ENCODE peak calls at places on chromosomes 7 and 10, in six cellular contexts. One of them, this sample, is unnamed.

GRCh38 chr10:62638062-62638477 is 166.4 kb upstream of the ADO start:
- DNase-seq in astrocyte: peak
- DNase-seq in HepG2: no peak
- DNase-seq in PC-3: no peak
- DNase-seq in MM.1S: peak
- DNase-seq in GM23338: no peak
- DNase-seq in this sample: peak

GRCh38 chr7:34939175-34939574 is 98.1 kb downstream of the DPY19L1 start:
- DNase-seq in astrocyte: peak
- DNase-seq in HepG2: peak
- DNase-seq in PC-3: peak
- DNase-seq in MM.1S: no peak
- DNase-seq in GM23338: peak
- DNase-seq in this sample: peak

GRCh38 chr10:89793649-89794254 is 92.4 kb downstream of the KIF20B start:
- DNase-seq in astrocyte: peak
- DNase-seq in HepG2: peak
- DNase-seq in PC-3: peak
- DNase-seq in MM.1S: peak
- DNase-seq in GM23338: peak
- DNase-seq in this sample: peak

GRCh38 chr7:145216876-145217275 is 381.0 kb upstream of the TPK1 start:
- DNase-seq in astrocyte: no peak
- DNase-seq in HepG2: no peak
- DNase-seq in PC-3: no peak
- DNase-seq in MM.1S: no peak
- DNase-seq in GM23338: no peak
- DNase-seq in this sample: peak

GRCh38 chr10:50496228-50496627 is 127.5 kb downstream of the SGMS1 start:
- DNase-seq in astrocyte: no peak
- DNase-seq in HepG2: no peak
- DNase-seq in PC-3: no peak
- DNase-seq in MM.1S: no peak
- DNase-seq in GM23338: no peak
- DNase-seq in this sample: no peak

GRCh38 chr7:105688617-105689016 is 107.3 kb upstream of the EFCAB10 start:
- DNase-seq in astrocyte: no peak
- DNase-seq in HepG2: no peak
- DNase-seq in PC-3: no peak
- DNase-seq in MM.1S: no peak
- DNase-seq in GM23338: no peak
- DNase-seq in this sample: no peak

GRCh38 chr7:3002631-3003030 is 41.0 kb downstream of the CARD11 start:
- DNase-seq in astrocyte: no peak
- DNase-seq in HepG2: no peak
- DNase-seq in PC-3: no peak
- DNase-seq in MM.1S: no peak
- DNase-seq in GM23338: no peak
- DNase-seq in this sample: no peak

GRCh38 chr10:12656518-12657142 is 307.3 kb downstream of the CAMK1D start:
- DNase-seq in astrocyte: peak
- DNase-seq in HepG2: peak
- DNase-seq in PC-3: peak
- DNase-seq in MM.1S: peak
- DNase-seq in GM23338: peak
- DNase-seq in this sample: peak

GRCh38 chr10:110354322-110354766 is 49.6 kb upstream of the SMNDC1 start:
- DNase-seq in astrocyte: peak
- DNase-seq in HepG2: peak
- DNase-seq in PC-3: peak
- DNase-seq in MM.1S: peak
- DNase-seq in GM23338: peak
- DNase-seq in this sample: peak

GRCh38 chr10:64726466-64726865 is 1205.3 kb downstream of the REEP3 start:
- DNase-seq in astrocyte: no peak
- DNase-seq in HepG2: no peak
- DNase-seq in PC-3: peak
- DNase-seq in MM.1S: no peak
- DNase-seq in GM23338: no peak
- DNase-seq in this sample: no peak

GRCh38 chr10:59181668-59182067 is 5.2 kb downstream of the PHYHIPL start:
- DNase-seq in astrocyte: peak
- DNase-seq in HepG2: peak
- DNase-seq in PC-3: peak
- DNase-seq in MM.1S: no peak
- DNase-seq in GM23338: peak
- DNase-seq in this sample: peak

GRCh38 chr10:13847201-13847631 is 260.5 kb downstream of the PRPF18 start:
- DNase-seq in astrocyte: no peak
- DNase-seq in HepG2: no peak
- DNase-seq in PC-3: no peak
- DNase-seq in MM.1S: no peak
- DNase-seq in GM23338: peak
- DNase-seq in this sample: no peak

GRCh38 chr7:150911590-150912267 is 59.4 kb downstream of the AOC1 start:
- DNase-seq in astrocyte: no peak
- DNase-seq in HepG2: no peak
- DNase-seq in PC-3: no peak
- DNase-seq in MM.1S: no peak
- DNase-seq in GM23338: no peak
- DNase-seq in this sample: no peak

GRCh38 chr10:113961261-113961938 is 82.3 kb upstream of the ADRB1 start:
- DNase-seq in astrocyte: no peak
- DNase-seq in HepG2: no peak
- DNase-seq in PC-3: no peak
- DNase-seq in MM.1S: peak
- DNase-seq in GM23338: no peak
- DNase-seq in this sample: no peak

GRCh38 chr7:38179719-38180333 is 1.8 kb downstream of the STARD3NL start:
- DNase-seq in astrocyte: no peak
- DNase-seq in HepG2: no peak
- DNase-seq in PC-3: no peak
- DNase-seq in MM.1S: no peak
- DNase-seq in GM23338: no peak
- DNase-seq in this sample: peak

GRCh38 chr7:157558516-157558874 is 221.7 kb downstream of the DNAJB6 start:
- DNase-seq in astrocyte: no peak
- DNase-seq in HepG2: no peak
- DNase-seq in PC-3: no peak
- DNase-seq in MM.1S: no peak
- DNase-seq in GM23338: no peak
- DNase-seq in this sample: no peak

GRCh38 chr10:44914891-44915290 is 3.8 kb downstream of the TMEM72 start:
- DNase-seq in astrocyte: no peak
- DNase-seq in HepG2: no peak
- DNase-seq in PC-3: no peak
- DNase-seq in MM.1S: no peak
- DNase-seq in GM23338: no peak
- DNase-seq in this sample: no peak

GRCh38 chr10:132224343-132225072 is 37.8 kb downstream of the DPYSL4 start:
- DNase-seq in astrocyte: no peak
- DNase-seq in HepG2: no peak
- DNase-seq in PC-3: no peak
- DNase-seq in MM.1S: no peak
- DNase-seq in GM23338: no peak
- DNase-seq in this sample: no peak

GRCh38 chr7:40475681-40475982 is 340.8 kb downstream of the SUGCT start:
- DNase-seq in astrocyte: no peak
- DNase-seq in HepG2: no peak
- DNase-seq in PC-3: no peak
- DNase-seq in MM.1S: no peak
- DNase-seq in GM23338: no peak
- DNase-seq in this sample: no peak
- TF ChIP-seq CTCF in astrocyte: no peak
- TF ChIP-seq CTCF in HepG2: no peak
- TF ChIP-seq CTCF in PC-3: no peak
- TF ChIP-seq CTCF in MM.1S: no peak
- TF ChIP-seq CTCF in GM23338: no peak
- TF ChIP-seq CTCF in this sample: no peak

GRCh38 chr7:20795881-20796280 is 9.2 kb upstream of the SP8 start:
- DNase-seq in astrocyte: no peak
- DNase-seq in HepG2: no peak
- DNase-seq in PC-3: no peak
- DNase-seq in MM.1S: no peak
- DNase-seq in GM23338: peak
- DNase-seq in this sample: no peak

GRCh38 chr7:20798694-20799121 is 12.0 kb upstream of the SP8 start:
- DNase-seq in astrocyte: no peak
- DNase-seq in HepG2: no peak
- DNase-seq in PC-3: no peak
- DNase-seq in MM.1S: peak
- DNase-seq in GM23338: peak
- DNase-seq in this sample: no peak

GRCh38 chr7:20798081-20798693 is 11.5 kb upstream of the SP8 start:
- DNase-seq in astrocyte: no peak
- DNase-seq in HepG2: no peak
- DNase-seq in PC-3: peak
- DNase-seq in MM.1S: peak
- DNase-seq in GM23338: peak
- DNase-seq in this sample: no peak

GRCh38 chr7:20796565-20796964 is 9.9 kb upstream of the SP8 start:
- DNase-seq in astrocyte: no peak
- DNase-seq in HepG2: no peak
- DNase-seq in PC-3: no peak
- DNase-seq in MM.1S: peak
- DNase-seq in GM23338: no peak
- DNase-seq in this sample: no peak

GRCh38 chr7:20797174-20798080 is 10.7 kb upstream of the SP8 start:
- DNase-seq in astrocyte: no peak
- DNase-seq in HepG2: no peak
- DNase-seq in PC-3: no peak
- DNase-seq in MM.1S: peak
- DNase-seq in GM23338: peak
- DNase-seq in this sample: no peak
- TF ChIP-seq EZH2 in astrocyte: peak
- TF ChIP-seq EZH2 in HepG2: peak
- TF ChIP-seq EZH2 in PC-3: peak
- TF ChIP-seq EZH2 in MM.1S: no peak
- TF ChIP-seq EZH2 in GM23338: peak
- TF ChIP-seq EZH2 in this sample: peak

GRCh38 chr10:123795846-123796590 is 95.6 kb downstream of the CPXM2 start:
- DNase-seq in astrocyte: no peak
- DNase-seq in HepG2: no peak
- DNase-seq in PC-3: no peak
- DNase-seq in MM.1S: no peak
- DNase-seq in GM23338: no peak
- DNase-seq in this sample: no peak
- TF ChIP-seq CTCF in astrocyte: no peak
- TF ChIP-seq CTCF in HepG2: no peak
- TF ChIP-seq CTCF in PC-3: no peak
- TF ChIP-seq CTCF in MM.1S: no peak
- TF ChIP-seq CTCF in GM23338: no peak
- TF ChIP-seq CTCF in this sample: no peak

GRCh38 chr7:155360495-155361362 is 63.1 kb downstream of the INSIG1 start:
- DNase-seq in astrocyte: no peak
- DNase-seq in HepG2: no peak
- DNase-seq in PC-3: no peak
- DNase-seq in MM.1S: peak
- DNase-seq in GM23338: no peak
- DNase-seq in this sample: no peak
- TF ChIP-seq EZH2 in astrocyte: no peak
- TF ChIP-seq EZH2 in HepG2: no peak
- TF ChIP-seq EZH2 in PC-3: no peak
- TF ChIP-seq EZH2 in MM.1S: no peak
- TF ChIP-seq EZH2 in GM23338: no peak
- TF ChIP-seq EZH2 in this sample: no peak

DNA sequence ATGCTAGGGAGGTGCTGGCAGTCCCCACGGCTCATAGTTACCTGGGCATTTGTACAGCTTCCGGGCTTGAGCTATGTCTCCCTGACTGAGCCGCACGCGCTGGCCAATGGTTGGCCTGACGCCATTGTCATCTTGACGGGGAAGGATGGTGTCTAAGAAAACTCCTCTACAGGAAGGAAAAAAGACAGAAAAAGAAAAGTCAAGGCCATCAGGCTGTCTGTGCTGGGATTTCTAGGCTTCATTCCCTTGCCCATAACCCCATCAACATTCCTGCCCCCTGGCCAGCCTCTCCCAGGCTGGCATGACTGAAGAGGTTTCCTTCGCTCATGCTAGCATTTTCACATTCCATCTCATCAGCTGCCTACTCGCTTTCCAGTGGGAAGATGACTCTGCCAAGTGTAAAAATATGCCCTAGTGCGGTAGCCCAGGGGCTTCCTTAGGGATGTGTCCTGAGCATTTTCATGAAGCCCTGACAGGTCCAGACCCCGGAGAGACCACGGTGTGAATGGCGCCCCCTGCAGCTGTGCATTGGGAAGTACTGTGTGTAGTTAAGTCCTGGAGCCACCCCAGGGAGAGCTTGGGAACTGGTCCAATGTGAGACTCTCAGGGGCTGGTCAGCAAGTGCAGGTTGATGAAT is 54.5 kb upstream of the OPALIN start:
- DNase-seq in astrocyte: no peak
- DNase-seq in HepG2: no peak
- DNase-seq in PC-3: no peak
- DNase-seq in MM.1S: no peak
- DNase-seq in GM23338: peak
- DNase-seq in this sample: no peak
- TF ChIP-seq CTCF in astrocyte: no peak
- TF ChIP-seq CTCF in HepG2: no peak
- TF ChIP-seq CTCF in PC-3: peak
- TF ChIP-seq CTCF in MM.1S: no peak
- TF ChIP-seq CTCF in GM23338: peak
- TF ChIP-seq CTCF in this sample: no peak

DNA sequence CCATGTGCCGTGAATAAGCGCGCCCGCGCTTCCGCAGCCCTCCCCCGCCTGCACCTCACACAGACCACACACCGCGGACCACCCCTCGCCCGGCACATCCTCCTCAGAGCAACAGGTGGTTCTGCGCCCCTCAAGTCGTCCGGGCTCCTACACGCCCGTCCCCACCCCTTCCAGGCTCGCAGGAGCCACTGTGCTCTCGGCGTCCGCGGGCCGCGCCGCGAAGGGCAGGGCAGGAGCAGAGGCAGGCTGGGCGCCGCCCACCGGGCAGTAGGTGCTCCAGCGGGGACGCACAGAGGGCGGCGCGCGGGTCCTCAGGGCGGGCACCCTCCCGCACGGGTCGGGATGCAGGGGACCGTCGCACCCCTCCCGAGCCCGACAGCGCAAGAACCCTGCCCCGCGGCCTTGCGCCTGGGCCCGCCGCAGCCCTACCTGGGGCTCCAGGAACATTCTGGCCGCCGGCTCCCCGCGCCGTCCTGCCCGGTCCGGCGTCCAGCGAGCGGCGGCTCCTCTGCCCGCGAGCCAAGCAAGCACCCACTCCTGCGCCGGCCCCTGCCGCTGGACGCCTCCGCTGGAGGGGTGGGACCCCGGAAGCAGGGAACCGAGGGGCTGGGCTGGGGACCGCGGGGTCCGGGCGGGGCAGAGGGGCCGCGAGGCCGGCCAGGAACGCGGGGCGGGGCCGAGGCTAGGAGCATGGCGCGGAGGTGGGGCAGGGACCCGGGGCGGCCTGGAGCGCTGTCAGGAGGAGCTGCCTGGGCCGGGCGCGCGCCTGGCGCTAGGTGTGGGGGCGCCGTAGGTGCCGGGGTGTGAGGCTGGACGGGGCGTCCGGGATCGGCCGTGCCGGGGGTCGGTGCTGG is 37.4 kb downstream of the RASGEF1A start:
- DNase-seq in astrocyte: no peak
- DNase-seq in HepG2: no peak
- DNase-seq in PC-3: no peak
- DNase-seq in MM.1S: no peak
- DNase-seq in GM23338: peak
- DNase-seq in this sample: no peak
- TF ChIP-seq EZH2 in astrocyte: peak
- TF ChIP-seq EZH2 in HepG2: no peak
- TF ChIP-seq EZH2 in PC-3: no peak
- TF ChIP-seq EZH2 in MM.1S: no peak
- TF ChIP-seq EZH2 in GM23338: peak
- TF ChIP-seq EZH2 in this sample: peak

This sample was measured in fibroblast of lung.